ENCODE peak calls at places on chromosomes 12 and 14, in ten cellular contexts. B, I, V, G, C, P, U, W, L and N are unnamed samples.

GRCh38 chr12:30813741-30814687 is 59.3 kb upstream of the CAPRIN2 start:
- DNase-seq in C (no peak), U (peak), W (no peak), I (no peak), L (no peak), B (no peak), V (no peak), P (no peak), G (no peak), N (no peak)

GRCh38 chr14:101228949-101229541 is 325.5 kb upstream of the RTL1 start:
- DNase-seq in C (no peak), U (no peak), L (no peak), W (no peak), G (no peak), V (no peak), I (no peak), B (no peak), P (no peak), N (no peak)

GRCh38 chr12:25072901-25073645 is 121.9 kb downstream of the DNAI7 start:
- DNase-seq in W (no peak), I (no peak), V (no peak), C (no peak), G (no peak), P (no peak), L (no peak), B (no peak), U (no peak), N (no peak)

GRCh38 chr12:48940181-48940580 is 14.9 kb upstream of the FKBP11 start:
- DNase-seq in C (no peak), U (peak), L (no peak), W (no peak), I (no peak), V (peak), B (no peak), G (no peak), P (no peak), N (peak)

GRCh38 chr12:2147335-2147734 is 94.5 kb downstream of the CACNA1C start:
- DNase-seq in W (no peak), I (no peak), C (no peak), P (no peak), V (no peak), B (no peak), G (no peak), U (no peak), L (no peak), N (no peak)

GRCh38 chr14:95315156-95315555 is 4.6 kb downstream of the CLMN start:
- DNase-seq in P (no peak), B (no peak), G (no peak), W (no peak), I (no peak), L (no peak), C (no peak), V (no peak), U (no peak), N (no peak)

GRCh38 chr12:92036061-92036620 is 109.5 kb downstream of the BTG1 start:
- DNase-seq in W (no peak), G (no peak), I (no peak), V (no peak), P (no peak), B (no peak), U (no peak), L (no peak), C (no peak), N (no peak)

GRCh38 chr12:52519826-52520662 is at the start of gene KRT5:
- DNase-seq in B (no peak), I (no peak), C (no peak), U (no peak), L (no peak), W (no peak), V (peak), P (no peak), G (no peak), N (no peak)

GRCh38 chr14:59768855-59769254 is 101.7 kb downstream of the RTN1 start:
- DNase-seq in L (no peak), U (peak), V (no peak), I (no peak), P (no peak), C (no peak), W (peak), B (no peak), G (peak), N (no peak)

GRCh38 chr12:68317047-68317667 is 15.0 kb downstream of the MDM1 start:
- DNase-seq in W (peak), G (peak), P (peak), V (no peak), U (peak), L (no peak), B (no peak), I (peak), C (no peak), N (no peak)

GRCh38 chr14:93015039-93015438 is 92.1 kb downstream of the CHGA start:
- DNase-seq in C (no peak), G (no peak), I (no peak), W (no peak), L (no peak), V (no peak), U (no peak), B (no peak), P (no peak), N (no peak)

GRCh38 chr12:131072446-131073230 is 118.9 kb downstream of the ADGRD1 start:
- DNase-seq in L (no peak), C (no peak), V (no peak), P (no peak), I (no peak), B (no peak), U (no peak), G (no peak), W (no peak), N (no peak)

GRCh38 chr12:51788876-51789275 is 59.6 kb downstream of the FIGNL2 start:
- DNase-seq in V (no peak), L (no peak), U (peak), W (no peak), G (peak), B (no peak), C (no peak), P (no peak), I (no peak), N (no peak)

GRCh38 chr14:71482701-71483100 is 449.5 kb upstream of the RGS6 start:
- DNase-seq in B (no peak), G (no peak), L (no peak), V (no peak), U (peak), W (no peak), I (no peak), C (no peak), P (no peak), N (no peak)